ENCODE peak calls at places on chromosomes 13 and 19, in six cellular contexts. One of them, this sample, is unnamed.

GRCh38 chr19:31555634-31556215 is 206.5 kb upstream of the TSHZ3 start:
- DNase-seq in stimulated activated CD4-positive, alpha-beta T cell treated with anti-CD3 and anti-CD28 coated beads, Interleukin-4, amount 100 ng/mL, for 24 hours: no peak
- DNase-seq in AG09319: no peak
- DNase-seq in T-cell: no peak
- DNase-seq in AML-193: no peak
- DNase-seq in left lung: no peak
- DNase-seq in this sample: no peak

GRCh38 chr19:6465006-6465405 is 935 bp downstream of the CRB3 start:
- DNase-seq in stimulated activated CD4-positive, alpha-beta T cell treated with anti-CD3 and anti-CD28 coated beads, Interleukin-4, amount 100 ng/mL, for 24 hours: no peak
- DNase-seq in AML-193: no peak
- DNase-seq in AG09319: no peak
- DNase-seq in left lung: peak
- DNase-seq in T-cell: no peak
- DNase-seq in this sample: no peak

GRCh38 chr13:46830405-46831005 is 33.5 kb upstream of the ESD start:
- DNase-seq in left lung: no peak
- DNase-seq in AG09319: no peak
- DNase-seq in T-cell: no peak
- DNase-seq in AML-193: no peak
- DNase-seq in stimulated activated CD4-positive, alpha-beta T cell treated with anti-CD3 and anti-CD28 coated beads, Interleukin-4, amount 100 ng/mL, for 24 hours: no peak
- DNase-seq in this sample: no peak

GRCh38 chr19:45154064-45154827 is 6.5 kb downstream of the NKPD1 start:
- DNase-seq in AG09319: no peak
- DNase-seq in T-cell: no peak
- DNase-seq in AML-193: no peak
- DNase-seq in left lung: no peak
- DNase-seq in stimulated activated CD4-positive, alpha-beta T cell treated with anti-CD3 and anti-CD28 coated beads, Interleukin-4, amount 100 ng/mL, for 24 hours: no peak
- DNase-seq in this sample: peak

GRCh38 chr19:48154003-48154402 is 16.1 kb downstream of the LIG1 start:
- DNase-seq in left lung: no peak
- DNase-seq in AG09319: no peak
- DNase-seq in stimulated activated CD4-positive, alpha-beta T cell treated with anti-CD3 and anti-CD28 coated beads, Interleukin-4, amount 100 ng/mL, for 24 hours: no peak
- DNase-seq in AML-193: no peak
- DNase-seq in T-cell: no peak
- DNase-seq in this sample: no peak

GRCh38 chr13:30906411-30906990 is 430 bp downstream of the MEDAG start:
- DNase-seq in T-cell: no peak
- DNase-seq in left lung: no peak
- DNase-seq in AML-193: no peak
- DNase-seq in AG09319: no peak
- DNase-seq in stimulated activated CD4-positive, alpha-beta T cell treated with anti-CD3 and anti-CD28 coated beads, Interleukin-4, amount 100 ng/mL, for 24 hours: no peak
- DNase-seq in this sample: no peak

GRCh38 chr13:113612626-113613025 is 28.1 kb downstream of the TFDP1 start:
- DNase-seq in AG09319: no peak
- DNase-seq in stimulated activated CD4-positive, alpha-beta T cell treated with anti-CD3 and anti-CD28 coated beads, Interleukin-4, amount 100 ng/mL, for 24 hours: no peak
- DNase-seq in left lung: no peak
- DNase-seq in AML-193: no peak
- DNase-seq in T-cell: no peak
- DNase-seq in this sample: no peak

GRCh38 chr13:74270018-74270417 is 135.8 kb upstream of the KLF12 start:
- DNase-seq in AML-193: no peak
- DNase-seq in AG09319: no peak
- DNase-seq in left lung: no peak
- DNase-seq in stimulated activated CD4-positive, alpha-beta T cell treated with anti-CD3 and anti-CD28 coated beads, Interleukin-4, amount 100 ng/mL, for 24 hours: no peak
- DNase-seq in T-cell: no peak
- DNase-seq in this sample: no peak

GRCh38 chr13:26280295-26280694 is 26.4 kb downstream of the CDK8 start:
- DNase-seq in AML-193: no peak
- DNase-seq in stimulated activated CD4-positive, alpha-beta T cell treated with anti-CD3 and anti-CD28 coated beads, Interleukin-4, amount 100 ng/mL, for 24 hours: no peak
- DNase-seq in T-cell: no peak
- DNase-seq in left lung: no peak
- DNase-seq in AG09319: peak
- DNase-seq in this sample: peak

GRCh38 chr13:95708390-95708774 is 31.4 kb downstream of the DNAJC3 start:
- DNase-seq in stimulated activated CD4-positive, alpha-beta T cell treated with anti-CD3 and anti-CD28 coated beads, Interleukin-4, amount 100 ng/mL, for 24 hours: no peak
- DNase-seq in left lung: no peak
- DNase-seq in AG09319: no peak
- DNase-seq in T-cell: no peak
- DNase-seq in AML-193: no peak
- DNase-seq in this sample: no peak

GRCh38 chr19:14350866-14351265 is 30.4 kb upstream of the ADGRE5 start:
- DNase-seq in T-cell: no peak
- DNase-seq in AML-193: no peak
- DNase-seq in left lung: no peak
- DNase-seq in AG09319: no peak
- DNase-seq in stimulated activated CD4-positive, alpha-beta T cell treated with anti-CD3 and anti-CD28 coated beads, Interleukin-4, amount 100 ng/mL, for 24 hours: no peak
- DNase-seq in this sample: no peak

GRCh38 chr19:42419309-42419708 is 7.9 kb downstream of the LIPE start:
- DNase-seq in left lung: peak
- DNase-seq in T-cell: no peak
- DNase-seq in AML-193: no peak
- DNase-seq in stimulated activated CD4-positive, alpha-beta T cell treated with anti-CD3 and anti-CD28 coated beads, Interleukin-4, amount 100 ng/mL, for 24 hours: no peak
- DNase-seq in AG09319: no peak
- DNase-seq in this sample: no peak

GRCh38 chr13:112692586-112692985 is 2.7 kb downstream of the ATP11A start:
- DNase-seq in stimulated activated CD4-positive, alpha-beta T cell treated with anti-CD3 and anti-CD28 coated beads, Interleukin-4, amount 100 ng/mL, for 24 hours: no peak
- DNase-seq in AML-193: no peak
- DNase-seq in left lung: no peak
- DNase-seq in T-cell: no peak
- DNase-seq in AG09319: no peak
- DNase-seq in this sample: no peak